ENCODE peak calls at places on chromosomes 2 and 18, in five cellular contexts. One of them, this sample, is unnamed.

GRCh38 chr2:96538487-96539214 is 2.1 kb downstream of the ARID5A start:
- DNase-seq in ovary: peak; percentile 71
- DNase-seq in fibroblast of pulmonary artery: no peak
- DNase-seq in H1: peak; percentile 88
- DNase-seq in right lobe of liver: peak; percentile 79
- DNase-seq in this sample: no peak

GRCh38 chr2:32246911-32247310 is 17.8 kb downstream of the NLRC4 start:
- DNase-seq in ovary: no peak
- DNase-seq in fibroblast of pulmonary artery: no peak
- DNase-seq in H1: no peak
- DNase-seq in right lobe of liver: no peak
- DNase-seq in this sample: peak; percentile 9

GRCh38 chr2:85251070-85251616 is 76.6 kb downstream of the TGOLN2 start:
- DNase-seq in right lobe of liver: no peak
- DNase-seq in ovary: no peak
- DNase-seq in fibroblast of pulmonary artery: no peak
- DNase-seq in H1: no peak
- DNase-seq in this sample: no peak

GRCh38 chr18:45850021-45850420 is 24.5 kb downstream of the SIGLEC15 start:
- DNase-seq in right lobe of liver: no peak
- DNase-seq in H1: peak; percentile 56
- DNase-seq in ovary: no peak
- DNase-seq in fibroblast of pulmonary artery: peak; percentile 19
- DNase-seq in this sample: no peak

GRCh38 chr18:23902396-23902795 is 112.2 kb upstream of the TTC39C start:
- DNase-seq in fibroblast of pulmonary artery: no peak
- DNase-seq in H1: no peak
- DNase-seq in ovary: no peak
- DNase-seq in right lobe of liver: peak; percentile 64
- DNase-seq in this sample: no peak

GRCh38 chr2:240429872-240430491 is 5.5 kb upstream of the GPC1 start:
- DNase-seq in ovary: peak; percentile 23
- DNase-seq in right lobe of liver: peak; percentile 8
- DNase-seq in H1: peak; percentile 30
- DNase-seq in fibroblast of pulmonary artery: no peak
- DNase-seq in this sample: no peak

GRCh38 chr2:218370410-218371063 is 11.5 kb upstream of the SLC11A1 start:
- DNase-seq in H1: no peak
- DNase-seq in fibroblast of pulmonary artery: peak; percentile 67
- DNase-seq in right lobe of liver: no peak
- DNase-seq in ovary: no peak
- DNase-seq in this sample: no peak

GRCh38 chr2:36567711-36568408 is 30.1 kb downstream of the FEZ2 start:
- DNase-seq in ovary: no peak
- DNase-seq in H1: no peak
- DNase-seq in fibroblast of pulmonary artery: no peak
- DNase-seq in right lobe of liver: no peak
- DNase-seq in this sample: no peak

GRCh38 chr2:148996805-148997204 is 41.7 kb upstream of the LYPD6B start:
- DNase-seq in H1: no peak
- DNase-seq in ovary: no peak
- DNase-seq in fibroblast of pulmonary artery: no peak
- DNase-seq in right lobe of liver: no peak
- DNase-seq in this sample: no peak

GRCh38 chr2:239433777-239434396 is 33.1 kb upstream of the HDAC4 start:
- DNase-seq in H1: no peak
- DNase-seq in right lobe of liver: no peak
- DNase-seq in ovary: no peak
- DNase-seq in fibroblast of pulmonary artery: peak; percentile 7
- DNase-seq in this sample: no peak

GRCh38 chr2:133342960-133343359 is 225.3 kb downstream of the NCKAP5 start:
- DNase-seq in ovary: no peak
- DNase-seq in right lobe of liver: no peak
- DNase-seq in H1: no peak
- DNase-seq in fibroblast of pulmonary artery: no peak
- DNase-seq in this sample: no peak

GRCh38 chr18:73835656-73836055 is 312.0 kb downstream of the FBXO15 start:
- DNase-seq in fibroblast of pulmonary artery: no peak
- DNase-seq in ovary: no peak
- DNase-seq in right lobe of liver: no peak
- DNase-seq in H1: no peak
- DNase-seq in this sample: no peak

GRCh38 chr2:238509151-238509820 is 82.6 kb downstream of the ASB1 start:
- DNase-seq in ovary: no peak
- DNase-seq in right lobe of liver: no peak
- DNase-seq in H1: peak; percentile 62
- DNase-seq in fibroblast of pulmonary artery: peak; percentile 60
- DNase-seq in this sample: no peak

GRCh38 chr2:238505119-238505891 is 78.6 kb downstream of the ASB1 start:
- DNase-seq in right lobe of liver: no peak
- DNase-seq in fibroblast of pulmonary artery: peak; percentile 23
- DNase-seq in ovary: peak; percentile 10
- DNase-seq in H1: no peak
- DNase-seq in this sample: no peak

GRCh38 chr18:6920099-6920955 is 190.8 kb downstream of the ARHGAP28 start:
- DNase-seq in fibroblast of pulmonary artery: peak; percentile 85
- DNase-seq in right lobe of liver: no peak
- DNase-seq in ovary: peak; percentile 40
- DNase-seq in H1: peak; percentile 87
- DNase-seq in this sample: peak; percentile 19

GRCh38 chr2:203858176-203858575 is 9.4 kb upstream of the CTLA4 start:
- DNase-seq in ovary: no peak
- DNase-seq in H1: no peak
- DNase-seq in right lobe of liver: no peak
- DNase-seq in fibroblast of pulmonary artery: no peak
- DNase-seq in this sample: no peak

GRCh38 chr18:3972291-3972985 is 482.7 kb downstream of the DLGAP1 start:
- DNase-seq in fibroblast of pulmonary artery: no peak
- DNase-seq in ovary: no peak
- DNase-seq in right lobe of liver: no peak
- DNase-seq in H1: peak; percentile 58
- DNase-seq in this sample: no peak

GRCh38 chr2:214465386-214466146 is 54.7 kb downstream of the VWC2L start:
- DNase-seq in fibroblast of pulmonary artery: peak; percentile 7
- DNase-seq in ovary: no peak
- DNase-seq in H1: no peak
- DNase-seq in right lobe of liver: no peak
- DNase-seq in this sample: no peak

GRCh38 chr2:29293830-29294438 is 178.7 kb downstream of the CLIP4 start:
- DNase-seq in ovary: no peak
- DNase-seq in fibroblast of pulmonary artery: peak; percentile 50
- DNase-seq in right lobe of liver: no peak
- DNase-seq in H1: peak; percentile 86
- DNase-seq in this sample: no peak

GRCh38 chr18:43420950-43421349 is 143.7 kb upstream of the SYT4 start:
- DNase-seq in fibroblast of pulmonary artery: no peak
- DNase-seq in ovary: no peak
- DNase-seq in right lobe of liver: no peak
- DNase-seq in H1: peak; percentile 50
- DNase-seq in this sample: no peak

GRCh38 chr2:240344904-240345303 is 90.6 kb upstream of the GPC1 start:
- DNase-seq in right lobe of liver: no peak
- DNase-seq in H1: no peak
- DNase-seq in ovary: no peak
- DNase-seq in fibroblast of pulmonary artery: no peak
- DNase-seq in this sample: no peak

GRCh38 chr2:94622113-94622618 is 249.1 kb upstream of the TEKT4 start:
- DNase-seq in right lobe of liver: no peak
- DNase-seq in fibroblast of pulmonary artery: no peak
- DNase-seq in ovary: no peak
- DNase-seq in H1: no peak
- DNase-seq in this sample: no peak

GRCh38 chr18:73724908-73725307 is 422.7 kb downstream of the FBXO15 start:
- DNase-seq in right lobe of liver: no peak
- DNase-seq in H1: no peak
- DNase-seq in ovary: no peak
- DNase-seq in fibroblast of pulmonary artery: peak; percentile 37
- DNase-seq in this sample: no peak

GRCh38 chr2:180735799-180736198 is 244.6 kb upstream of the UBE2E3 start:
- DNase-seq in right lobe of liver: no peak
- DNase-seq in ovary: no peak
- DNase-seq in fibroblast of pulmonary artery: no peak
- DNase-seq in H1: no peak
- DNase-seq in this sample: no peak

GRCh38 chr18:48897531-48897930 is 53.2 kb downstream of the SMAD7 start:
- DNase-seq in H1: no peak
- DNase-seq in right lobe of liver: no peak
- DNase-seq in fibroblast of pulmonary artery: peak; percentile 43
- DNase-seq in ovary: no peak
- DNase-seq in this sample: no peak

GRCh38 chr2:236103981-236104380 is 64.2 kb downstream of the GBX2 start:
- DNase-seq in right lobe of liver: no peak
- DNase-seq in ovary: no peak
- DNase-seq in fibroblast of pulmonary artery: no peak
- DNase-seq in H1: no peak
- DNase-seq in this sample: no peak

GRCh38 chr2:83475371-83475770 is 983.7 kb downstream of the SUCLG1 start:
- DNase-seq in right lobe of liver: no peak
- DNase-seq in H1: no peak
- DNase-seq in fibroblast of pulmonary artery: no peak
- DNase-seq in ovary: no peak
- DNase-seq in this sample: no peak

GRCh38 chr2:220533485-220533884 is 906.1 kb downstream of the SLC4A3 start:
- DNase-seq in ovary: no peak
- DNase-seq in right lobe of liver: peak; percentile 20
- DNase-seq in H1: no peak
- DNase-seq in fibroblast of pulmonary artery: peak; percentile 32
- DNase-seq in this sample: no peak

GRCh38 chr2:189163889-189164288 is 15.7 kb downstream of the COL5A2 start:
- DNase-seq in ovary: no peak
- DNase-seq in fibroblast of pulmonary artery: peak; percentile 60
- DNase-seq in right lobe of liver: no peak
- DNase-seq in H1: no peak
- DNase-seq in this sample: no peak

GRCh38 chr2:229387815-229388214 is 116.7 kb upstream of the PID1 start:
- DNase-seq in H1: no peak
- DNase-seq in fibroblast of pulmonary artery: peak; percentile 42
- DNase-seq in ovary: peak; percentile 45
- DNase-seq in right lobe of liver: no peak
- DNase-seq in this sample: no peak

GRCh38 chr2:19508-19907 is 26.8 kb downstream of the FAM110C start:
- DNase-seq in H1: no peak
- DNase-seq in fibroblast of pulmonary artery: no peak
- DNase-seq in ovary: no peak
- DNase-seq in right lobe of liver: peak; percentile 61
- DNase-seq in this sample: no peak

GRCh38 chr2:6881036-6881435 is 3.5 kb downstream of the RSAD2 start:
- DNase-seq in ovary: no peak
- DNase-seq in H1: no peak
- DNase-seq in fibroblast of pulmonary artery: no peak
- DNase-seq in right lobe of liver: no peak
- DNase-seq in this sample: no peak

GRCh38 chr18:72261562-72261961 is 282.6 kb downstream of the CBLN2 start:
- DNase-seq in ovary: no peak
- DNase-seq in fibroblast of pulmonary artery: no peak
- DNase-seq in right lobe of liver: no peak
- DNase-seq in H1: no peak
- DNase-seq in this sample: no peak

GRCh38 chr18:24560511-24560981 is 100.1 kb downstream of the HRH4 start:
- DNase-seq in H1: no peak
- DNase-seq in fibroblast of pulmonary artery: no peak
- DNase-seq in ovary: no peak
- DNase-seq in right lobe of liver: no peak
- DNase-seq in this sample: peak; percentile 26

GRCh38 chr2:181787310-181788048 is 104.1 kb upstream of the ITPRID2 start:
- DNase-seq in fibroblast of pulmonary artery: no peak
- DNase-seq in H1: no peak
- DNase-seq in ovary: no peak
- DNase-seq in right lobe of liver: no peak
- DNase-seq in this sample: no peak

GRCh38 chr2:23487735-23488492 is 102.9 kb downstream of the KLHL29 start:
- DNase-seq in fibroblast of pulmonary artery: peak; percentile 21
- DNase-seq in ovary: no peak
- DNase-seq in H1: no peak
- DNase-seq in right lobe of liver: no peak
- DNase-seq in this sample: no peak

GRCh38 chr2:227388537-227389011 is 825 bp upstream of the SCYGR1 start:
- DNase-seq in H1: no peak
- DNase-seq in right lobe of liver: no peak
- DNase-seq in ovary: no peak
- DNase-seq in fibroblast of pulmonary artery: peak; percentile 99
- DNase-seq in this sample: peak; percentile 75

GRCh38 chr18:36899289-36899688 is 70.4 kb downstream of the KIAA1328 start:
- DNase-seq in ovary: no peak
- DNase-seq in right lobe of liver: no peak
- DNase-seq in fibroblast of pulmonary artery: peak; percentile 23
- DNase-seq in H1: no peak
- DNase-seq in this sample: peak; percentile 23

GRCh38 chr18:45084207-45084606 is 403.5 kb downstream of the SETBP1 start:
- DNase-seq in fibroblast of pulmonary artery: no peak
- DNase-seq in ovary: peak; percentile 33
- DNase-seq in H1: no peak
- DNase-seq in right lobe of liver: no peak
- DNase-seq in this sample: no peak

GRCh38 chr2:136765256-136765735 is at the start of gene THSD7B:
- DNase-seq in H1: peak; percentile 60
- DNase-seq in ovary: no peak
- DNase-seq in fibroblast of pulmonary artery: no peak
- DNase-seq in right lobe of liver: no peak
- DNase-seq in this sample: no peak
- TF ChIP-seq CTCF in H1: no peak
- TF ChIP-seq CTCF in ovary: no peak
- TF ChIP-seq CTCF in fibroblast of pulmonary artery: no peak
- TF ChIP-seq CTCF in right lobe of liver: no peak
- TF ChIP-seq CTCF in this sample: peak; percentile 7

GRCh38 chr2:162143969-162144368 is 8.1 kb downstream of the GCG start:
- DNase-seq in fibroblast of pulmonary artery: no peak
- DNase-seq in right lobe of liver: no peak
- DNase-seq in H1: no peak
- DNase-seq in ovary: no peak
- DNase-seq in this sample: no peak
- TF ChIP-seq CTCF in fibroblast of pulmonary artery: no peak
- TF ChIP-seq CTCF in right lobe of liver: no peak
- TF ChIP-seq CTCF in H1: no peak
- TF ChIP-seq CTCF in ovary: no peak
- TF ChIP-seq CTCF in this sample: no peak

GRCh38 chr18:68733693-68734092 is 18.8 kb upstream of the TMX3 start:
- DNase-seq in right lobe of liver: no peak
- DNase-seq in H1: no peak
- DNase-seq in ovary: no peak
- DNase-seq in fibroblast of pulmonary artery: no peak
- DNase-seq in this sample: no peak
- TF ChIP-seq CTCF in right lobe of liver: no peak
- TF ChIP-seq CTCF in H1: no peak
- TF ChIP-seq CTCF in ovary: no peak
- TF ChIP-seq CTCF in fibroblast of pulmonary artery: no peak
- TF ChIP-seq CTCF in this sample: no peak

GRCh38 chr2:175630319-175631246 is 371.5 kb downstream of the LNPK start:
- DNase-seq in H1: no peak
- DNase-seq in fibroblast of pulmonary artery: no peak
- DNase-seq in ovary: no peak
- DNase-seq in right lobe of liver: peak; percentile 28
- DNase-seq in this sample: no peak
- TF ChIP-seq CTCF in H1: no peak
- TF ChIP-seq CTCF in fibroblast of pulmonary artery: no peak
- TF ChIP-seq CTCF in ovary: no peak
- TF ChIP-seq CTCF in right lobe of liver: peak; percentile 18
- TF ChIP-seq CTCF in this sample: no peak

This sample was measured in keratinocyte.